ENCODE peak calls at places on chromosomes 7 and 10, in six cellular contexts. One of them, this sample, is unnamed.
A peak's percentile ranks its signal among the peaks of the same experiment; 100 is the strongest.

GRCh38 chr7:101486056-101486763 is 123.5 kb downstream of the COL26A1 start:
- DNase-seq in hypothalamus: no peak
- DNase-seq in CD4-positive, CD25-positive, alpha-beta regulatory T cell: no peak
- DNase-seq in NCI-H1694 treated with DMSO at 0.1 percent for 48 hours: no peak
- DNase-seq in caudate nucleus: no peak
- DNase-seq in ELR: no peak
- DNase-seq in this sample: no peak

GRCh38 chr7:30869794-30870491 is 41.7 kb upstream of the AQP1 start:
- DNase-seq in hypothalamus: no peak
- DNase-seq in CD4-positive, CD25-positive, alpha-beta regulatory T cell: no peak
- DNase-seq in NCI-H1694 treated with DMSO at 0.1 percent for 48 hours: peak; percentile 84
- DNase-seq in caudate nucleus: no peak
- DNase-seq in ELR: peak; percentile 10
- DNase-seq in this sample: no peak

GRCh38 chr7:477626-478220 is 41.9 kb downstream of the PDGFA start:
- DNase-seq in hypothalamus: no peak
- DNase-seq in CD4-positive, CD25-positive, alpha-beta regulatory T cell: no peak
- DNase-seq in NCI-H1694 treated with DMSO at 0.1 percent for 48 hours: no peak
- DNase-seq in caudate nucleus: no peak
- DNase-seq in ELR: peak; percentile 48
- DNase-seq in this sample: no peak

GRCh38 chr10:28481968-28482367 is 51.0 kb upstream of the WAC start:
- DNase-seq in hypothalamus: no peak
- DNase-seq in CD4-positive, CD25-positive, alpha-beta regulatory T cell: no peak
- DNase-seq in NCI-H1694 treated with DMSO at 0.1 percent for 48 hours: no peak
- DNase-seq in caudate nucleus: no peak
- DNase-seq in ELR: no peak
- DNase-seq in this sample: no peak

GRCh38 chr7:117259626-117260025 is 63.2 kb downstream of the WNT2 start:
- DNase-seq in hypothalamus: no peak
- DNase-seq in CD4-positive, CD25-positive, alpha-beta regulatory T cell: no peak
- DNase-seq in NCI-H1694 treated with DMSO at 0.1 percent for 48 hours: no peak
- DNase-seq in caudate nucleus: no peak
- DNase-seq in ELR: peak; percentile 46
- DNase-seq in this sample: no peak

GRCh38 chr7:8436965-8437364 is 3.6 kb downstream of the NXPH1 start:
- DNase-seq in hypothalamus: no peak
- DNase-seq in CD4-positive, CD25-positive, alpha-beta regulatory T cell: peak; percentile 19
- DNase-seq in NCI-H1694 treated with DMSO at 0.1 percent for 48 hours: no peak
- DNase-seq in caudate nucleus: peak; percentile 19
- DNase-seq in ELR: peak; percentile 3
- DNase-seq in this sample: no peak

GRCh38 chr10:94292448-94293118 is 70.2 kb downstream of the NOC3L start:
- DNase-seq in hypothalamus: no peak
- DNase-seq in CD4-positive, CD25-positive, alpha-beta regulatory T cell: no peak
- DNase-seq in NCI-H1694 treated with DMSO at 0.1 percent for 48 hours: no peak
- DNase-seq in caudate nucleus: no peak
- DNase-seq in ELR: peak; percentile 43
- DNase-seq in this sample: peak; percentile 46

GRCh38 chr10:15344876-15345285 is 26.2 kb downstream of the FAM171A1 start:
- DNase-seq in hypothalamus: no peak
- DNase-seq in CD4-positive, CD25-positive, alpha-beta regulatory T cell: no peak
- DNase-seq in NCI-H1694 treated with DMSO at 0.1 percent for 48 hours: no peak
- DNase-seq in caudate nucleus: peak; percentile 78
- DNase-seq in ELR: no peak
- DNase-seq in this sample: no peak

GRCh38 chr10:24255907-24256306 is 47.0 kb downstream of the KIAA1217 start:
- DNase-seq in hypothalamus: no peak
- DNase-seq in CD4-positive, CD25-positive, alpha-beta regulatory T cell: no peak
- DNase-seq in NCI-H1694 treated with DMSO at 0.1 percent for 48 hours: peak; percentile 2
- DNase-seq in caudate nucleus: no peak
- DNase-seq in ELR: no peak
- DNase-seq in this sample: peak; percentile 57

GRCh38 chr7:19145429-19146201 is 394 bp upstream of the FERD3L start:
- DNase-seq in hypothalamus: no peak
- DNase-seq in CD4-positive, CD25-positive, alpha-beta regulatory T cell: no peak
- DNase-seq in NCI-H1694 treated with DMSO at 0.1 percent for 48 hours: no peak
- DNase-seq in caudate nucleus: no peak
- DNase-seq in ELR: no peak
- DNase-seq in this sample: no peak

GRCh38 chr10:61029411-61029810 is 85.4 kb upstream of the RHOBTB1 start:
- DNase-seq in hypothalamus: no peak
- DNase-seq in CD4-positive, CD25-positive, alpha-beta regulatory T cell: no peak
- DNase-seq in NCI-H1694 treated with DMSO at 0.1 percent for 48 hours: no peak
- DNase-seq in caudate nucleus: no peak
- DNase-seq in ELR: no peak
- DNase-seq in this sample: peak; percentile 30

GRCh38 chr7:100867040-100867795 is at the start of gene TRIP6:
- DNase-seq in hypothalamus: peak; percentile 41
- DNase-seq in CD4-positive, CD25-positive, alpha-beta regulatory T cell: peak; percentile 17
- DNase-seq in NCI-H1694 treated with DMSO at 0.1 percent for 48 hours: no peak
- DNase-seq in caudate nucleus: peak; percentile 86
- DNase-seq in ELR: peak; percentile 92
- DNase-seq in this sample: no peak

GRCh38 chr7:128899392-128899791 is 11.1 kb downstream of the KCP start:
- DNase-seq in hypothalamus: no peak
- DNase-seq in CD4-positive, CD25-positive, alpha-beta regulatory T cell: no peak
- DNase-seq in NCI-H1694 treated with DMSO at 0.1 percent for 48 hours: no peak
- DNase-seq in caudate nucleus: no peak
- DNase-seq in ELR: no peak
- DNase-seq in this sample: no peak

GRCh38 chr7:140031364-140031763 is 31.4 kb downstream of the PARP12 start:
- DNase-seq in hypothalamus: no peak
- DNase-seq in CD4-positive, CD25-positive, alpha-beta regulatory T cell: no peak
- DNase-seq in NCI-H1694 treated with DMSO at 0.1 percent for 48 hours: no peak
- DNase-seq in caudate nucleus: no peak
- DNase-seq in ELR: no peak
- DNase-seq in this sample: no peak

GRCh38 chr7:30503273-30504212 is 1.1 kb downstream of the GGCT start:
- DNase-seq in hypothalamus: no peak
- DNase-seq in CD4-positive, CD25-positive, alpha-beta regulatory T cell: no peak
- DNase-seq in NCI-H1694 treated with DMSO at 0.1 percent for 48 hours: no peak
- DNase-seq in caudate nucleus: no peak
- DNase-seq in ELR: peak; percentile 32
- DNase-seq in this sample: no peak

GRCh38 chr10:101777085-101777856 is 1.4 kb upstream of the FGF8 start:
- DNase-seq in hypothalamus: no peak
- DNase-seq in CD4-positive, CD25-positive, alpha-beta regulatory T cell: no peak
- DNase-seq in NCI-H1694 treated with DMSO at 0.1 percent for 48 hours: no peak
- DNase-seq in caudate nucleus: no peak
- DNase-seq in ELR: no peak
- DNase-seq in this sample: no peak

GRCh38 chr7:54546081-54546985 is 4.2 kb downstream of the VSTM2A start:
- DNase-seq in hypothalamus: no peak
- DNase-seq in CD4-positive, CD25-positive, alpha-beta regulatory T cell: no peak
- DNase-seq in NCI-H1694 treated with DMSO at 0.1 percent for 48 hours: no peak
- DNase-seq in caudate nucleus: no peak
- DNase-seq in ELR: peak; percentile 0
- DNase-seq in this sample: no peak

GRCh38 chr10:75742355-75742754 is 310.9 kb downstream of the LRMDA start:
- DNase-seq in hypothalamus: no peak
- DNase-seq in CD4-positive, CD25-positive, alpha-beta regulatory T cell: no peak
- DNase-seq in NCI-H1694 treated with DMSO at 0.1 percent for 48 hours: no peak
- DNase-seq in caudate nucleus: no peak
- DNase-seq in ELR: no peak
- DNase-seq in this sample: no peak

GRCh38 chr7:157459966-157460365 is 123.2 kb downstream of the DNAJB6 start:
- DNase-seq in hypothalamus: no peak
- DNase-seq in CD4-positive, CD25-positive, alpha-beta regulatory T cell: no peak
- DNase-seq in NCI-H1694 treated with DMSO at 0.1 percent for 48 hours: no peak
- DNase-seq in caudate nucleus: no peak
- DNase-seq in ELR: no peak
- DNase-seq in this sample: no peak

GRCh38 chr10:77828376-77828775 is 98.2 kb downstream of the DLG5 start:
- DNase-seq in hypothalamus: no peak
- DNase-seq in CD4-positive, CD25-positive, alpha-beta regulatory T cell: no peak
- DNase-seq in NCI-H1694 treated with DMSO at 0.1 percent for 48 hours: no peak
- DNase-seq in caudate nucleus: no peak
- DNase-seq in ELR: no peak
- DNase-seq in this sample: no peak

GRCh38 chr10:90227259-90227658 is 525.9 kb downstream of the KIF20B start:
- DNase-seq in hypothalamus: no peak
- DNase-seq in CD4-positive, CD25-positive, alpha-beta regulatory T cell: no peak
- DNase-seq in NCI-H1694 treated with DMSO at 0.1 percent for 48 hours: no peak
- DNase-seq in caudate nucleus: peak; percentile 70
- DNase-seq in ELR: peak; percentile 87
- DNase-seq in this sample: no peak

GRCh38 chr10:128661404-128662197 is 535.4 kb upstream of the MKI67 start:
- DNase-seq in hypothalamus: no peak
- DNase-seq in CD4-positive, CD25-positive, alpha-beta regulatory T cell: no peak
- DNase-seq in NCI-H1694 treated with DMSO at 0.1 percent for 48 hours: no peak
- DNase-seq in caudate nucleus: no peak
- DNase-seq in ELR: no peak
- DNase-seq in this sample: no peak

GRCh38 chr10:117134084-117135025 is 3.7 kb downstream of the VAX1 start:
- DNase-seq in hypothalamus: no peak
- DNase-seq in CD4-positive, CD25-positive, alpha-beta regulatory T cell: no peak
- DNase-seq in NCI-H1694 treated with DMSO at 0.1 percent for 48 hours: no peak
- DNase-seq in caudate nucleus: no peak
- DNase-seq in ELR: no peak
- DNase-seq in this sample: no peak

GRCh38 chr7:13017325-13017853 is 330.0 kb downstream of the ARL4A start:
- DNase-seq in hypothalamus: no peak
- DNase-seq in CD4-positive, CD25-positive, alpha-beta regulatory T cell: no peak
- DNase-seq in NCI-H1694 treated with DMSO at 0.1 percent for 48 hours: no peak
- DNase-seq in caudate nucleus: peak; percentile 69
- DNase-seq in ELR: peak; percentile 73
- DNase-seq in this sample: peak; percentile 13

GRCh38 chr10:132677905-132678298 is 108.0 kb downstream of the NKX6-2 start:
- DNase-seq in hypothalamus: no peak
- DNase-seq in CD4-positive, CD25-positive, alpha-beta regulatory T cell: no peak
- DNase-seq in NCI-H1694 treated with DMSO at 0.1 percent for 48 hours: no peak
- DNase-seq in caudate nucleus: no peak
- DNase-seq in ELR: no peak
- DNase-seq in this sample: no peak

GRCh38 chr7:2982831-2983230 is 60.8 kb downstream of the CARD11 start:
- DNase-seq in hypothalamus: no peak
- DNase-seq in CD4-positive, CD25-positive, alpha-beta regulatory T cell: peak; percentile 54
- DNase-seq in NCI-H1694 treated with DMSO at 0.1 percent for 48 hours: no peak
- DNase-seq in caudate nucleus: no peak
- DNase-seq in ELR: no peak
- DNase-seq in this sample: no peak

GRCh38 chr10:21813944-21814343 is 189.6 kb downstream of the DNAJC1 start:
- DNase-seq in hypothalamus: no peak
- DNase-seq in CD4-positive, CD25-positive, alpha-beta regulatory T cell: no peak
- DNase-seq in NCI-H1694 treated with DMSO at 0.1 percent for 48 hours: no peak
- DNase-seq in caudate nucleus: no peak
- DNase-seq in ELR: no peak
- DNase-seq in this sample: no peak

GRCh38 chr7:93945083-93945482 is 23.5 kb downstream of the GNG11 start:
- DNase-seq in hypothalamus: no peak
- DNase-seq in CD4-positive, CD25-positive, alpha-beta regulatory T cell: no peak
- DNase-seq in NCI-H1694 treated with DMSO at 0.1 percent for 48 hours: no peak
- DNase-seq in caudate nucleus: no peak
- DNase-seq in ELR: no peak
- DNase-seq in this sample: no peak

GRCh38 chr7:97639036-97639435 is 92.8 kb upstream of the TAC1 start:
- DNase-seq in hypothalamus: no peak
- DNase-seq in CD4-positive, CD25-positive, alpha-beta regulatory T cell: no peak
- DNase-seq in NCI-H1694 treated with DMSO at 0.1 percent for 48 hours: no peak
- DNase-seq in caudate nucleus: peak; percentile 28
- DNase-seq in ELR: no peak
- DNase-seq in this sample: no peak

GRCh38 chr7:44959433-44959951 is 19.3 kb downstream of the MYO1G start:
- DNase-seq in hypothalamus: no peak
- DNase-seq in CD4-positive, CD25-positive, alpha-beta regulatory T cell: peak; percentile 55
- DNase-seq in NCI-H1694 treated with DMSO at 0.1 percent for 48 hours: no peak
- DNase-seq in caudate nucleus: no peak
- DNase-seq in ELR: peak; percentile 53
- DNase-seq in this sample: no peak

GRCh38 chr10:123584419-123584775 is 81.8 kb upstream of the GPR26 start:
- DNase-seq in hypothalamus: no peak
- DNase-seq in CD4-positive, CD25-positive, alpha-beta regulatory T cell: no peak
- DNase-seq in NCI-H1694 treated with DMSO at 0.1 percent for 48 hours: no peak
- DNase-seq in caudate nucleus: no peak
- DNase-seq in ELR: no peak
- DNase-seq in this sample: no peak

GRCh38 chr10:93813507-93814465 is 56.0 kb downstream of the LGI1 start:
- DNase-seq in hypothalamus: peak; percentile 2
- DNase-seq in CD4-positive, CD25-positive, alpha-beta regulatory T cell: peak; percentile 22
- DNase-seq in NCI-H1694 treated with DMSO at 0.1 percent for 48 hours: peak; percentile 1
- DNase-seq in caudate nucleus: peak; percentile 49
- DNase-seq in ELR: peak; percentile 84
- DNase-seq in this sample: no peak

GRCh38 chr7:1241510-1242128 is 8.9 kb downstream of the UNCX start:
- DNase-seq in hypothalamus: no peak
- DNase-seq in CD4-positive, CD25-positive, alpha-beta regulatory T cell: no peak
- DNase-seq in NCI-H1694 treated with DMSO at 0.1 percent for 48 hours: no peak
- DNase-seq in caudate nucleus: no peak
- DNase-seq in ELR: no peak
- DNase-seq in this sample: no peak

GRCh38 chr7:45111298-45112223 is at the start of gene TBRG4:
- DNase-seq in hypothalamus: peak; percentile 85
- DNase-seq in CD4-positive, CD25-positive, alpha-beta regulatory T cell: peak; percentile 93
- DNase-seq in NCI-H1694 treated with DMSO at 0.1 percent for 48 hours: peak; percentile 92
- DNase-seq in caudate nucleus: peak; percentile 94
- DNase-seq in ELR: peak; percentile 97
- DNase-seq in this sample: peak; percentile 86

This sample was measured in LNCaP clone FGC.